ENCODE peak calls at places on chromosomes 5 and 9, in five cellular contexts. One of them, this sample, is unnamed.
A peak's percentile ranks its signal among the peaks of the same experiment; 100 is the strongest.

GRCh38 chr9:35566417-35566816 is 38.6 kb upstream of the TESK1 start:
- DNase-seq in GM12878: no peak
- DNase-seq in HEK293T: peak; percentile 26
- DNase-seq in NT2/D1: no peak
- DNase-seq in HepG2: no peak
- DNase-seq in this sample: no peak

GRCh38 chr5:35183243-35183955 is 46.9 kb downstream of the PRLR start:
- DNase-seq in GM12878: peak; percentile 27
- DNase-seq in HEK293T: peak; percentile 37
- DNase-seq in NT2/D1: peak; percentile 43
- DNase-seq in HepG2: peak; percentile 65
- DNase-seq in this sample: peak; percentile 63

GRCh38 chr5:31173621-31174020 is 19.9 kb upstream of the CDH6 start:
- DNase-seq in GM12878: no peak
- DNase-seq in HEK293T: no peak
- DNase-seq in NT2/D1: no peak
- DNase-seq in HepG2: no peak
- DNase-seq in this sample: no peak

GRCh38 chr5:112186401-112186990 is 232.6 kb downstream of the EPB41L4A start:
- DNase-seq in GM12878: no peak
- DNase-seq in HEK293T: peak; percentile 33
- DNase-seq in NT2/D1: no peak
- DNase-seq in HepG2: peak; percentile 35
- DNase-seq in this sample: no peak

GRCh38 chr5:151739939-151740335 is 18.5 kb downstream of the ATOX1 start:
- DNase-seq in GM12878: no peak
- DNase-seq in HEK293T: no peak
- DNase-seq in NT2/D1: peak; percentile 44
- DNase-seq in HepG2: no peak
- DNase-seq in this sample: no peak

GRCh38 chr5:82347213-82347947 is 69.2 kb upstream of the RPS23 start:
- DNase-seq in GM12878: no peak
- DNase-seq in HEK293T: no peak
- DNase-seq in NT2/D1: no peak
- DNase-seq in HepG2: no peak
- DNase-seq in this sample: no peak

GRCh38 chr5:15601853-15602252 is 101.9 kb downstream of the FBXL7 start:
- DNase-seq in GM12878: no peak
- DNase-seq in HEK293T: no peak
- DNase-seq in NT2/D1: no peak
- DNase-seq in HepG2: no peak
- DNase-seq in this sample: no peak

GRCh38 chr5:135349886-135350285 is 49.1 kb downstream of the MACROH2A1 start:
- DNase-seq in GM12878: no peak
- DNase-seq in HEK293T: no peak
- DNase-seq in NT2/D1: no peak
- DNase-seq in HepG2: no peak
- DNase-seq in this sample: no peak

GRCh38 chr5:147880461-147880860 is 1.9 kb downstream of the SCGB3A2 start:
- DNase-seq in GM12878: no peak
- DNase-seq in HEK293T: no peak
- DNase-seq in NT2/D1: no peak
- DNase-seq in HepG2: no peak
- DNase-seq in this sample: no peak

GRCh38 chr9:30140415-30140814 is 2244.0 kb upstream of the ACO1 start:
- DNase-seq in GM12878: no peak
- DNase-seq in HEK293T: no peak
- DNase-seq in NT2/D1: no peak
- DNase-seq in HepG2: no peak
- DNase-seq in this sample: no peak

GRCh38 chr5:67010684-67011409 is 185.8 kb downstream of the CD180 start:
- DNase-seq in GM12878: no peak
- DNase-seq in HEK293T: no peak
- DNase-seq in NT2/D1: no peak
- DNase-seq in HepG2: no peak
- DNase-seq in this sample: no peak

GRCh38 chr5:143431789-143432188 is 28.3 kb upstream of the NR3C1 start:
- DNase-seq in GM12878: no peak
- DNase-seq in HEK293T: no peak
- DNase-seq in NT2/D1: no peak
- DNase-seq in HepG2: no peak
- DNase-seq in this sample: no peak

GRCh38 chr5:135242496-135243193 is 156.4 kb downstream of the MACROH2A1 start:
- DNase-seq in GM12878: no peak
- DNase-seq in HEK293T: no peak
- DNase-seq in NT2/D1: no peak
- DNase-seq in HepG2: no peak
- DNase-seq in this sample: no peak

GRCh38 chr5:132754947-132755346 is 7.7 kb downstream of the CCNI2 start:
- DNase-seq in GM12878: no peak
- DNase-seq in HEK293T: no peak
- DNase-seq in NT2/D1: no peak
- DNase-seq in HepG2: peak; percentile 49
- DNase-seq in this sample: peak; percentile 42

GRCh38 chr5:178995341-178995690 is 196 bp upstream of the GRM6 start:
- DNase-seq in GM12878: no peak
- DNase-seq in HEK293T: no peak
- DNase-seq in NT2/D1: no peak
- DNase-seq in HepG2: no peak
- DNase-seq in this sample: no peak

GRCh38 chr5:132238169-132238744 is 10.6 kb upstream of the P4HA2 start:
- DNase-seq in GM12878: peak; percentile 32
- DNase-seq in HEK293T: peak; percentile 68
- DNase-seq in NT2/D1: peak; percentile 43
- DNase-seq in HepG2: peak; percentile 41
- DNase-seq in this sample: no peak

GRCh38 chr9:133449760-133450159 is 10.0 kb upstream of the CACFD1 start:
- DNase-seq in GM12878: no peak
- DNase-seq in HEK293T: no peak
- DNase-seq in NT2/D1: no peak
- DNase-seq in HepG2: peak; percentile 50
- DNase-seq in this sample: no peak

GRCh38 chr9:80560976-80561375 is 989.2 kb downstream of the TLE4 start:
- DNase-seq in GM12878: no peak
- DNase-seq in HEK293T: no peak
- DNase-seq in NT2/D1: no peak
- DNase-seq in HepG2: no peak
- DNase-seq in this sample: no peak

GRCh38 chr5:31271567-31271966 is 78.1 kb downstream of the CDH6 start:
- DNase-seq in GM12878: no peak
- DNase-seq in HEK293T: no peak
- DNase-seq in NT2/D1: no peak
- DNase-seq in HepG2: no peak
- DNase-seq in this sample: no peak

GRCh38 chr9:131398204-131398603 is 4.3 kb downstream of the PRRC2B start:
- DNase-seq in GM12878: peak; percentile 64
- DNase-seq in HEK293T: peak; percentile 7
- DNase-seq in NT2/D1: no peak
- DNase-seq in HepG2: no peak
- DNase-seq in this sample: no peak

GRCh38 chr9:116349684-116350083 is 196.1 kb downstream of the PAPPA start:
- DNase-seq in GM12878: no peak
- DNase-seq in HEK293T: no peak
- DNase-seq in NT2/D1: no peak
- DNase-seq in HepG2: no peak
- DNase-seq in this sample: no peak

GRCh38 chr9:96646081-96646991 is 8.8 kb downstream of the PRXL2C start:
- DNase-seq in GM12878: no peak
- DNase-seq in HEK293T: no peak
- DNase-seq in NT2/D1: no peak
- DNase-seq in HepG2: no peak
- DNase-seq in this sample: no peak
- TF ChIP-seq SUZ12 in GM12878: no peak
- TF ChIP-seq SUZ12 in HEK293T: no peak
- TF ChIP-seq SUZ12 in NT2/D1: no peak
- TF ChIP-seq SUZ12 in HepG2: no peak
- TF ChIP-seq SUZ12 in this sample: no peak

DNA sequence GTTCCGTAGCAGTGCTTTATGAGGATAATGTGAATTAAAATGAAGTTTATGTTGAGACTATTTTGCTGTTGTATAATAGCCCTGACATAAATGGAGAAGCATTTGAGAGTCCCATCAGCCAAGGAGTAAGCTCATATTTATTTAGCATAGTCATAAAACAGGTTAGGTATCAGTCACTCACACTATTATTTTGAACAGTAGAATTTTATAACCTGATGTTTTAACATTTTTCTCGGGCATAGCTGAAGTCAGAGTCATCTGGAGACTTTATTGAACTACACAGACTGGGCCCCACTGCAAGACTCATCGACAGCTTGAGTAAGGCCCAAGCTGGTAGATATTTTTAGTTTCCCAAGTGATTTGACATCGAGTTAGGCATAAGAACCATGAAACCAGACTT is 620.3 kb upstream of the WWC1 start:
- DNase-seq in GM12878: no peak
- DNase-seq in HEK293T: no peak
- DNase-seq in NT2/D1: no peak
- DNase-seq in HepG2: no peak
- DNase-seq in this sample: no peak
- TF ChIP-seq SUZ12 in GM12878: no peak
- TF ChIP-seq SUZ12 in HEK293T: no peak
- TF ChIP-seq SUZ12 in NT2/D1: no peak
- TF ChIP-seq SUZ12 in HepG2: no peak
- TF ChIP-seq SUZ12 in this sample: no peak

GRCh38 chr9:125407974-125408900 is 146.6 kb downstream of the GAPVD1 start:
- DNase-seq in GM12878: no peak
- DNase-seq in HEK293T: peak; percentile 91
- DNase-seq in NT2/D1: peak; percentile 59
- DNase-seq in HepG2: peak; percentile 39
- DNase-seq in this sample: no peak

GRCh38 chr9:125409217-125409636 is 147.6 kb downstream of the GAPVD1 start:
- DNase-seq in GM12878: no peak
- DNase-seq in HEK293T: no peak
- DNase-seq in NT2/D1: no peak
- DNase-seq in HepG2: no peak
- DNase-seq in this sample: peak; percentile 56

GRCh38 chr9:125411171-125411756 is 149.6 kb downstream of the GAPVD1 start:
- DNase-seq in GM12878: no peak
- DNase-seq in HEK293T: no peak
- DNase-seq in NT2/D1: no peak
- DNase-seq in HepG2: no peak
- DNase-seq in this sample: no peak

GRCh38 chr9:125410522-125410894 is 148.9 kb downstream of the GAPVD1 start:
- DNase-seq in GM12878: no peak
- DNase-seq in HEK293T: no peak
- DNase-seq in NT2/D1: no peak
- DNase-seq in HepG2: no peak
- DNase-seq in this sample: no peak

DNA sequence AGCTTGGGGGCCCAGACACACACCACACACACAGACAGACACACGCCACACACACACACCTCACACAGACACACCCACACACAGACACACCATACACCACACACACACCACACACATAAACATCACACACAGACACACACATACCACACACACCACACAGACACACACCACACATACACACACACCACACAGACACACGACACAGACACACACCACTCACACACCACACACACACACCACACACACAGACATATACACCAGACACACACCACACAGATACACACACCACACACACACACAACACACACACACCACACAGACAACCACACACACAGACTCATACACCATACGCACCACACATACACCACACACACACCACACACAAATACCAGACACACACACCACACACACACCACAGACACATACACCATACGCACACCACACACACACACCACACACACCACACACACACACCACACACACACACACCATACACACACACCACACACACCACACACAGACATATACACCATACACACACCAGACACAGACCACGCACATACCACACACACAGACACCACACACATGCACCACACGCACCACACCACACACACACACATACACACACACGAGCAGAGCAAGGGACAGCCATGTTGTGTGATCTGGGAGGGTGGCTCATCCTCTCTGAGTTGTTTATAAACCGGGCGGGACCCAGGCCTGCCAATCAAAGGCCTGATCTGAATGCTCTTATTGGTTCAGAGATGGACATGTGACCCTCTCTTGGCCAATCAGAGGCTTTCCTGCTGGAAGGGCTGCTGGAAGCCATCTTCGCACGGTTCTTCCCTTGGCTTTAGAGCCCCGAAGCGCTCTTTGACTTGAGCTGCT is 148.3 kb downstream of the GAPVD1 start:
- DNase-seq in GM12878: no peak
- DNase-seq in HEK293T: peak; percentile 69
- DNase-seq in NT2/D1: peak; percentile 89
- DNase-seq in HepG2: peak; percentile 48
- DNase-seq in this sample: peak; percentile 50
- TF ChIP-seq SUZ12 in GM12878: no peak
- TF ChIP-seq SUZ12 in HEK293T: no peak
- TF ChIP-seq SUZ12 in NT2/D1: no peak
- TF ChIP-seq SUZ12 in HepG2: no peak
- TF ChIP-seq SUZ12 in this sample: no peak

DNA sequence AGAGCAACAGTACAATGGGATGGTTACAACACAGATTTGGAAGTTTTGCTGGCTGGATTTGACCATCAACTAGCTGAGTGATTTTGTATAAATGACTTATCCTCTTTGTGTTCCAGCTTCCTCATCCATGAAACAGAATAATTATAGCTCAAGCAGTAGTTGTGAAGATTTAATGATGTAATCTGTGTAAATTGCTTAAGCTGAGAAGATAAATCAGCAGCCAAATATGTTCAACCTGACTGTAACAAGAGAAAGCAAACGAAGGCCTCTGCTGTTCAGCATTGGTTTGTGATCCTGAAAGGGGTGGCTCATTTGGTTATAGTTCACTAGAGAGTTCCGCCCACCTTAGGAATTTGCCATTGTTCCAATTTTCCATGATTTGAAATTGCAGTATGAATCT is 75.7 kb upstream of the CCDC112 start:
- DNase-seq in GM12878: no peak
- DNase-seq in HEK293T: no peak
- DNase-seq in NT2/D1: no peak
- DNase-seq in HepG2: no peak
- DNase-seq in this sample: no peak
- TF ChIP-seq SUZ12 in GM12878: no peak
- TF ChIP-seq SUZ12 in HEK293T: no peak
- TF ChIP-seq SUZ12 in NT2/D1: no peak
- TF ChIP-seq SUZ12 in HepG2: no peak
- TF ChIP-seq SUZ12 in this sample: no peak

GRCh38 chr9:93929231-93929630 is 25.9 kb downstream of the BARX1 start:
- DNase-seq in GM12878: no peak
- DNase-seq in HEK293T: no peak
- DNase-seq in NT2/D1: no peak
- DNase-seq in HepG2: no peak
- DNase-seq in this sample: no peak
- TF ChIP-seq SUZ12 in GM12878: no peak
- TF ChIP-seq SUZ12 in HEK293T: no peak
- TF ChIP-seq SUZ12 in NT2/D1: no peak
- TF ChIP-seq SUZ12 in HepG2: no peak
- TF ChIP-seq SUZ12 in this sample: no peak